ENCODE peak calls at places on chromosomes 4 and X, in four cellular contexts. U is K562, A is HEK293T, H is HepG2. W is an unnamed sample.

GRCh38 chr4:148330161-148330560 is 112.1 kb downstream of the NR3C2 start:
- DNase-seq in U (no peak), A (no peak), H (no peak), W (no peak)

GRCh38 chr4:15238720-15239119 is 189.1 kb upstream of the C1QTNF7 start:
- DNase-seq in A (peak; percentile 59), U (peak; percentile 22), H (peak; percentile 5), W (peak; percentile 43)

GRCh38 chr4:83259586-83259985 is 25.0 kb downstream of the COQ2 start:
- DNase-seq in A (no peak), U (no peak), H (no peak), W (no peak)

GRCh38 chr4:16794816-16795445 is 103.5 kb downstream of the LDB2 start:
- DNase-seq in H (peak; percentile 63), A (peak; percentile 55), U (peak; percentile 63), W (peak; percentile 84)

GRCh38 chrX:11899091-11899490 is 141.1 kb downstream of the MSL3 start:
- DNase-seq in H (no peak), U (no peak), A (no peak), W (no peak)

GRCh38 chr4:48899950-48900349 is 6.6 kb downstream of the OCIAD2 start:
- DNase-seq in U (no peak), A (no peak), H (no peak), W (no peak)

GRCh38 chrX:12065251-12065650 is 73.0 kb upstream of the FRMPD4 start:
- DNase-seq in A (peak; percentile 14), H (no peak), U (no peak), W (peak; percentile 25)

GRCh38 chrX:26848511-26848910 is 614.6 kb downstream of the PPP4R3C start:
- DNase-seq in A (no peak), U (no peak), H (no peak), W (no peak)

GRCh38 chr4:59597536-59598232 is 1602.4 kb upstream of the ADGRL3 start:
- DNase-seq in H (no peak), U (no peak), A (no peak), W (no peak)

GRCh38 chrX:107826286-107827136 is 845 bp downstream of the MID2 start:
- DNase-seq in U (no peak), A (peak; percentile 80), H (no peak), W (peak; percentile 48)

GRCh38 chr4:156958276-156959074 is 13.1 kb downstream of the PDGFC start:
- DNase-seq in H (no peak), A (no peak), U (no peak), W (no peak)

GRCh38 chrX:46912673-46913491 is 661 bp downstream of the JADE3 start:
- DNase-seq in H (peak; percentile 39), A (peak; percentile 59), U (peak; percentile 18), W (peak; percentile 69)

GRCh38 chrX:5086388-5086787 is 1142.3 kb downstream of the NLGN4X start:
- DNase-seq in A (no peak), U (no peak), H (no peak), W (no peak)

GRCh38 chr4:169397762-169398161 is 127.0 kb upstream of the SH3RF1 start:
- DNase-seq in A (no peak), U (no peak), H (no peak), W (no peak)

GRCh38 chr4:13298655-13299054 is 185.5 kb downstream of the RAB28 start:
- DNase-seq in H (peak; percentile 40), A (no peak), U (no peak), W (no peak)

GRCh38 chr4:175090116-175090515 is 172.0 kb downstream of the ADAM29 start:
- DNase-seq in A (no peak), H (no peak), U (no peak), W (no peak)

GRCh38 chr4:36283912-36284465 is 2.6 kb downstream of the DTHD1 start:
- DNase-seq in H (no peak), U (no peak), A (no peak), W (no peak)

DNA sequence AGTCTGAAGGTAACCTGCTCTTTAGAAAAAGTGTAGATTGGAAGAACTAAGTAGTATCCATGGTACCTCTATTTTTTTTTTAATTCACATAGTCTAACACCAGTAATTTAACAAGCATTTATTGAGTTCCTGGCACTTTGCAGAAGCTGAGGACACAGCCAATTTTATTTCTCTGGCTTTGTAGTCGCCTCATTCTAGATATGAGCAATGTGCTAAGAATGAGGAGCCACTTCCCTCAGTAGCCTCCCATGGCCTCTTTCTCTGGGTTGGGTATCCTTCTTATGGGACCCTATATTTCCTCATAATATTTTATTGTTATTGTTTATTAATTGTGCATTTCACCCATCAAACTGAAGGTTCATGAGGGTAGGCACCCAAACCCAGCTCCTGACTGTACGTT is 67.6 kb downstream of the ENPEP start:
- DNase-seq in A (no peak), U (no peak), H (no peak), W (no peak)
- TF ChIP-seq ELF4 in A (no peak), U (no peak), H (no peak), W (no peak)

DNA sequence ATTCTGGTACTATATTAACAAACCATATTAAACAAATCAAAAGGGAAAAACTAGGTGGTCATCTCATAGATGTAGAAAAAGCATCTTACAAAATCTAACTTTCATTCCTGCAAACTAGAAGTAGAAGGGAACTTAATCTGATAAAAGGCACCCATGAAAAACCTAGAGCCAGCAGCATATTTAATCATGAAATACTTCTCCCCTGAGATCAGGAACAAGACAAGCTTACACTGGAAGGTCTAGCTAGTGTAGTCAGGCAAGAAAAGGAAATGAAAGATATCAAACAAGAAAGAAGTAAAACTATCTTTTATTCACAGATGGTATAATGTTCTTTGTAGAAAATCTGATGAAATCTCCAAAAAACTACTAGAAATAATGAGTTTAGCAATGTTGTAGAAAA is 41.2 kb downstream of the ATP10D start:
- DNase-seq in U (no peak), A (no peak), H (no peak), W (no peak)
- TF ChIP-seq ELF4 in U (no peak), A (no peak), H (no peak), W (no peak)

GRCh38 chr4:74181225-74181624 is 23.3 kb downstream of the MTHFD2L start:
- DNase-seq in H (no peak), U (no peak), A (no peak), W (no peak)
- TF ChIP-seq ELF4 in H (no peak), U (no peak), A (no peak), W (no peak)

GRCh38 chr4:139797287-139797686 is 131.7 kb downstream of the MGST2 start:
- DNase-seq in H (no peak), U (no peak), A (no peak), W (no peak)

GRCh38 chr4:139791681-139792080 is 126.1 kb downstream of the MGST2 start:
- DNase-seq in H (no peak), U (no peak), A (no peak), W (no peak)

GRCh38 chr4:139795915-139796314 is 130.3 kb downstream of the MGST2 start:
- DNase-seq in H (no peak), U (no peak), A (no peak), W (no peak)

GRCh38 chr4:139795476-139795875 is 129.9 kb downstream of the MGST2 start:
- DNase-seq in A (no peak), U (no peak), H (no peak), W (no peak)

DNA sequence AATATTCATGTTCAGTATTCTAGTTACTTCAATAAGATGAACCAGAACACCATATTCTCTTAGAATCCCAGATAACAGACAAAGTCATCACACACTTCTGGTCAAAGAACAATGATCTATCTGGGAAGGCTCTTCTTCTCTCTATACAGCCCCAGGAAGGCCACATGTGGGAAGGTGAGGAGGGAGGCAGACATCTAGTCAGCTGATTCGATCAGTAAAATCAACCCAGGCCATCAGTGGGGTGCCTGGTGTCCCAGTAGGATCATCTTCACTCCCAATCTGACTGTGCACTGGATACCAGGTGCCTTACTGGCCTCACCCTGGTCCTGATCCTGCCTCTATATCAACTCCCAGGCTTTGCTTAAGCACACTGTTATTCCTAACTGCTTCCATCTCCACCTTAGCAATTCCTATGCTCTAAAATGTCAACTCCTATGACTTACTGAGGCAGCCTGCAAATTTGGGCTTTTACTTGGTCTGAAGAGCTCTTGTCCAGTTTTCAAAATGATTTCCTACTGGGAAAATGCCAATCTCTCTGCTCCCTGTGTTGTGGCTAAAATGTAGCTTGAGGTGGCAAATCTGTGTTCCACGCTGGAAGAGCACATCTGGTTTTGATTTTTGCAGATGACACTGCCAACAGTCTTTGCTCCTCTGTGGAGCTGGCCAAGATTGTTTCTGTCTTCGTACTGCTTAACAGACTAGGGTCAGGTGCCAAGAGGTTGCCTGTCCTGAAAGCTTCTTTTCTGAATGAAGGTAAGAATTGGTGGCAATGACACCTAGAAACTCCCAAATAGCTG is 128.7 kb downstream of the MGST2 start:
- DNase-seq in A (no peak), H (no peak), U (no peak), W (no peak)
- TF ChIP-seq ELF4 in A (no peak), H (no peak), U (no peak), W (no peak)

GRCh38 chrX:106249706-106250379 is 81.7 kb downstream of the PWWP3B start:
- DNase-seq in H (no peak), A (no peak), U (no peak), W (no peak)

GRCh38 chrX:106243376-106243775 is 75.3 kb downstream of the PWWP3B start:
- DNase-seq in H (no peak), U (no peak), A (no peak), W (no peak)

GRCh38 chrX:106247162-106247561 is 79.1 kb downstream of the PWWP3B start:
- DNase-seq in H (no peak), U (no peak), A (no peak), W (no peak)

DNA sequence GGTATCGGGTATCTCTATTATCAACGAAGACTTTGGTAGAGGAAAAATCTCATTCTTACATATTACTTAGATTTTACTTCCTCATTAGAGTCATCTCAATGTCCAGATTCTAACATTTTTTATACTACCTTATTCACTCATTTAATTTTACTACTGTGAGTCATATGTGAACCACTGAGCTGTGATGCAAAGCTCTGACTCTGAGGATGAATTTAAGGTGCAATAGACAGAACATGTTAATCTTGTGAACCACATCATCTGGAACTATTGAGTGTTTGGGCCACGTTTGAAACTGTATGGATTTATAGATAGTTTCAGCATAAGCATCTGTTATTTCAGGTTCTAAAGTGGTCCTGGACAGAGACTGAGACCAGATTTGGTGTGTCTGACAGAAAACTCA is 78.4 kb downstream of the PWWP3B start:
- DNase-seq in H (no peak), A (no peak), U (no peak), W (no peak)
- TF ChIP-seq ELF4 in H (no peak), A (no peak), U (no peak), W (no peak)